ENCODE peak calls at places on chromosomes 4 and X, in five cellular contexts. One of them, this sample, is unnamed.

GRCh38 chr4:153620352-153620751 is 63.7 kb upstream of the TLR2 start:
- DNase-seq in cardiac muscle cell: no peak
- DNase-seq in NCI-H345: no peak
- DNase-seq in GM10248: no peak
- DNase-seq in naive thymus-derived CD8-positive, alpha-beta T cell: no peak
- DNase-seq in this sample: no peak

GRCh38 chr4:6937748-6938147 is 28.1 kb downstream of the TBC1D14 start:
- DNase-seq in cardiac muscle cell: no peak
- DNase-seq in NCI-H345: no peak
- DNase-seq in GM10248: no peak
- DNase-seq in naive thymus-derived CD8-positive, alpha-beta T cell: no peak
- DNase-seq in this sample: no peak

GRCh38 chrX:11351375-11352295 is 58.4 kb downstream of the AMELX start:
- DNase-seq in cardiac muscle cell: peak
- DNase-seq in NCI-H345: no peak
- DNase-seq in GM10248: no peak
- DNase-seq in naive thymus-derived CD8-positive, alpha-beta T cell: no peak
- DNase-seq in this sample: no peak

GRCh38 chr4:7683126-7683703 is 248.5 kb upstream of the PSAPL1 start:
- DNase-seq in cardiac muscle cell: no peak
- DNase-seq in NCI-H345: no peak
- DNase-seq in GM10248: no peak
- DNase-seq in naive thymus-derived CD8-positive, alpha-beta T cell: no peak
- DNase-seq in this sample: no peak

GRCh38 chrX:129318375-129318774 is 204.9 kb downstream of the SMARCA1 start:
- DNase-seq in cardiac muscle cell: peak
- DNase-seq in NCI-H345: no peak
- DNase-seq in GM10248: no peak
- DNase-seq in naive thymus-derived CD8-positive, alpha-beta T cell: no peak
- DNase-seq in this sample: no peak

GRCh38 chr4:24793219-24794005 is 2.0 kb upstream of the SOD3 start:
- DNase-seq in cardiac muscle cell: no peak
- DNase-seq in NCI-H345: no peak
- DNase-seq in GM10248: no peak
- DNase-seq in naive thymus-derived CD8-positive, alpha-beta T cell: no peak
- DNase-seq in this sample: no peak

GRCh38 chr4:46986922-46987638 is 6.3 kb downstream of the GABRA4 start:
- DNase-seq in cardiac muscle cell: no peak
- DNase-seq in NCI-H345: no peak
- DNase-seq in GM10248: no peak
- DNase-seq in naive thymus-derived CD8-positive, alpha-beta T cell: no peak
- DNase-seq in this sample: no peak

GRCh38 chrX:10525381-10525780 is 95.0 kb downstream of the MID1 start:
- DNase-seq in cardiac muscle cell: peak
- DNase-seq in NCI-H345: no peak
- DNase-seq in GM10248: no peak
- DNase-seq in naive thymus-derived CD8-positive, alpha-beta T cell: no peak
- DNase-seq in this sample: no peak

GRCh38 chr4:51997647-51998046 is 22.5 kb downstream of the LRRC66 start:
- DNase-seq in cardiac muscle cell: no peak
- DNase-seq in NCI-H345: no peak
- DNase-seq in GM10248: no peak
- DNase-seq in naive thymus-derived CD8-positive, alpha-beta T cell: no peak
- DNase-seq in this sample: no peak

GRCh38 chr4:161762796-161763195 is 401.0 kb downstream of the FSTL5 start:
- DNase-seq in cardiac muscle cell: peak
- DNase-seq in NCI-H345: no peak
- DNase-seq in GM10248: no peak
- DNase-seq in naive thymus-derived CD8-positive, alpha-beta T cell: no peak
- DNase-seq in this sample: no peak

GRCh38 chr4:71189471-71189870 is 149.3 kb upstream of the SLC4A4 start:
- DNase-seq in cardiac muscle cell: peak
- DNase-seq in NCI-H345: no peak
- DNase-seq in GM10248: no peak
- DNase-seq in naive thymus-derived CD8-positive, alpha-beta T cell: no peak
- DNase-seq in this sample: no peak

GRCh38 chrX:2342878-2343277 is 157.9 kb downstream of the DHRSX start:
- DNase-seq in cardiac muscle cell: peak
- DNase-seq in NCI-H345: no peak
- DNase-seq in GM10248: no peak
- DNase-seq in naive thymus-derived CD8-positive, alpha-beta T cell: no peak
- DNase-seq in this sample: no peak

GRCh38 chr4:42561031-42561430 is 95.9 kb downstream of the ATP8A1 start:
- DNase-seq in cardiac muscle cell: no peak
- DNase-seq in NCI-H345: no peak
- DNase-seq in GM10248: no peak
- DNase-seq in naive thymus-derived CD8-positive, alpha-beta T cell: no peak
- DNase-seq in this sample: no peak

GRCh38 chr4:11505225-11505971 is 76.7 kb upstream of the HS3ST1 start:
- DNase-seq in cardiac muscle cell: peak
- DNase-seq in NCI-H345: no peak
- DNase-seq in GM10248: no peak
- DNase-seq in naive thymus-derived CD8-positive, alpha-beta T cell: no peak
- DNase-seq in this sample: no peak

GRCh38 chr4:62399242-62399641 is 1199.1 kb downstream of the ADGRL3 start:
- DNase-seq in cardiac muscle cell: no peak
- DNase-seq in NCI-H345: no peak
- DNase-seq in GM10248: peak
- DNase-seq in naive thymus-derived CD8-positive, alpha-beta T cell: no peak
- DNase-seq in this sample: no peak

GRCh38 chr4:66574145-66574978 is 904.1 kb upstream of the EPHA5 start:
- DNase-seq in cardiac muscle cell: peak
- DNase-seq in NCI-H345: no peak
- DNase-seq in GM10248: no peak
- DNase-seq in naive thymus-derived CD8-positive, alpha-beta T cell: no peak
- DNase-seq in this sample: no peak

GRCh38 chrX:118724775-118725174 is 2.6 kb upstream of the IL13RA1 start:
- DNase-seq in cardiac muscle cell: peak
- DNase-seq in NCI-H345: no peak
- DNase-seq in GM10248: peak
- DNase-seq in naive thymus-derived CD8-positive, alpha-beta T cell: no peak
- DNase-seq in this sample: no peak

GRCh38 chr4:23874536-23874901 is 15.3 kb downstream of the PPARGC1A start:
- DNase-seq in cardiac muscle cell: no peak
- DNase-seq in NCI-H345: no peak
- DNase-seq in GM10248: no peak
- DNase-seq in naive thymus-derived CD8-positive, alpha-beta T cell: no peak
- DNase-seq in this sample: no peak

GRCh38 chrX:147333821-147334220 is 519.3 kb upstream of the CXorf51A start:
- DNase-seq in cardiac muscle cell: no peak
- DNase-seq in NCI-H345: no peak
- DNase-seq in GM10248: no peak
- DNase-seq in naive thymus-derived CD8-positive, alpha-beta T cell: no peak
- DNase-seq in this sample: no peak

GRCh38 chr4:97662133-97662532 is 481.1 kb downstream of the STPG2 start:
- DNase-seq in cardiac muscle cell: no peak
- DNase-seq in NCI-H345: no peak
- DNase-seq in GM10248: no peak
- DNase-seq in naive thymus-derived CD8-positive, alpha-beta T cell: no peak
- DNase-seq in this sample: no peak

GRCh38 chr4:85147481-85148076 is 181.1 kb upstream of the WDFY3 start:
- DNase-seq in cardiac muscle cell: peak
- DNase-seq in NCI-H345: peak
- DNase-seq in GM10248: peak
- DNase-seq in naive thymus-derived CD8-positive, alpha-beta T cell: no peak
- DNase-seq in this sample: peak

GRCh38 chr4:80336582-80336981 is 1.1 kb downstream of the CFAP299 start:
- DNase-seq in cardiac muscle cell: peak
- DNase-seq in NCI-H345: peak
- DNase-seq in GM10248: no peak
- DNase-seq in naive thymus-derived CD8-positive, alpha-beta T cell: no peak
- DNase-seq in this sample: no peak

GRCh38 chr4:60724623-60725022 is 475.5 kb upstream of the ADGRL3 start:
- DNase-seq in cardiac muscle cell: peak
- DNase-seq in NCI-H345: no peak
- DNase-seq in GM10248: no peak
- DNase-seq in naive thymus-derived CD8-positive, alpha-beta T cell: no peak
- DNase-seq in this sample: no peak

GRCh38 chrX:96435636-96436035 is 249.0 kb upstream of the DIAPH2 start:
- DNase-seq in cardiac muscle cell: peak
- DNase-seq in NCI-H345: no peak
- DNase-seq in GM10248: no peak
- DNase-seq in naive thymus-derived CD8-positive, alpha-beta T cell: no peak
- DNase-seq in this sample: no peak

GRCh38 chrX:51420610-51421009 is 75.8 kb downstream of the NUDT11 start:
- DNase-seq in cardiac muscle cell: peak
- DNase-seq in NCI-H345: peak
- DNase-seq in GM10248: no peak
- DNase-seq in naive thymus-derived CD8-positive, alpha-beta T cell: peak
- DNase-seq in this sample: no peak

GRCh38 chr4:8553958-8554357 is 26.2 kb upstream of the GPR78 start:
- DNase-seq in cardiac muscle cell: no peak
- DNase-seq in NCI-H345: no peak
- DNase-seq in GM10248: no peak
- DNase-seq in naive thymus-derived CD8-positive, alpha-beta T cell: no peak
- DNase-seq in this sample: no peak

GRCh38 chr4:114423582-114423981 is 175.0 kb upstream of the UGT8 start:
- DNase-seq in cardiac muscle cell: no peak
- DNase-seq in NCI-H345: no peak
- DNase-seq in GM10248: peak
- DNase-seq in naive thymus-derived CD8-positive, alpha-beta T cell: no peak
- DNase-seq in this sample: no peak

GRCh38 chrX:1784773-1785172 is 169.9 kb downstream of the ASMT start:
- DNase-seq in cardiac muscle cell: no peak
- DNase-seq in NCI-H345: no peak
- DNase-seq in GM10248: no peak
- DNase-seq in naive thymus-derived CD8-positive, alpha-beta T cell: no peak
- DNase-seq in this sample: no peak

GRCh38 chrX:100611951-100612350 is 24.7 kb downstream of the TSPAN6 start:
- DNase-seq in cardiac muscle cell: no peak
- DNase-seq in NCI-H345: no peak
- DNase-seq in GM10248: no peak
- DNase-seq in naive thymus-derived CD8-positive, alpha-beta T cell: no peak
- DNase-seq in this sample: no peak

GRCh38 chr4:34422472-34422871 is 1821.8 kb downstream of the ARAP2 start:
- DNase-seq in cardiac muscle cell: peak
- DNase-seq in NCI-H345: peak
- DNase-seq in GM10248: no peak
- DNase-seq in naive thymus-derived CD8-positive, alpha-beta T cell: no peak
- DNase-seq in this sample: no peak